ENCODE peak calls at places on chromosomes 3 and 15, in four cellular contexts. One of them, this sample, is unnamed.

GRCh38 chr3:72088486-72089025 is 303.6 kb upstream of the PROK2 start:
- DNase-seq in SK-MEL-5: peak
- DNase-seq in activated CD8-positive, alpha-beta memory T cell treated with anti-CD3 and anti-CD28 coated beads, Interleukin-2, amount 50 U/mL, for 48 hours: no peak
- DNase-seq in stimulated activated CD4-positive, alpha-beta T cell treated with anti-CD3 and anti-CD28 coated beads, TNF-alpha, amount 100 ng/mL, for 24 hours: no peak
- DNase-seq in this sample: no peak

GRCh38 chr3:47669026-47669749 is 90.5 kb upstream of the CSPG5 start:
- DNase-seq in SK-MEL-5: no peak
- DNase-seq in stimulated activated CD4-positive, alpha-beta T cell treated with anti-CD3 and anti-CD28 coated beads, TNF-alpha, amount 100 ng/mL, for 24 hours: no peak
- DNase-seq in activated CD8-positive, alpha-beta memory T cell treated with anti-CD3 and anti-CD28 coated beads, Interleukin-2, amount 50 U/mL, for 48 hours: no peak
- DNase-seq in this sample: no peak

GRCh38 chr15:95669146-95669922 is 661.2 kb upstream of the NR2F2 start:
- DNase-seq in stimulated activated CD4-positive, alpha-beta T cell treated with anti-CD3 and anti-CD28 coated beads, TNF-alpha, amount 100 ng/mL, for 24 hours: no peak
- DNase-seq in SK-MEL-5: no peak
- DNase-seq in activated CD8-positive, alpha-beta memory T cell treated with anti-CD3 and anti-CD28 coated beads, Interleukin-2, amount 50 U/mL, for 48 hours: no peak
- DNase-seq in this sample: no peak

GRCh38 chr15:89349212-89349558 is 14.6 kb upstream of the POLG start:
- DNase-seq in stimulated activated CD4-positive, alpha-beta T cell treated with anti-CD3 and anti-CD28 coated beads, TNF-alpha, amount 100 ng/mL, for 24 hours: no peak
- DNase-seq in activated CD8-positive, alpha-beta memory T cell treated with anti-CD3 and anti-CD28 coated beads, Interleukin-2, amount 50 U/mL, for 48 hours: no peak
- DNase-seq in SK-MEL-5: no peak
- DNase-seq in this sample: no peak

GRCh38 chr15:29675791-29676301 is 146.4 kb downstream of the TJP1 start:
- DNase-seq in SK-MEL-5: no peak
- DNase-seq in stimulated activated CD4-positive, alpha-beta T cell treated with anti-CD3 and anti-CD28 coated beads, TNF-alpha, amount 100 ng/mL, for 24 hours: no peak
- DNase-seq in activated CD8-positive, alpha-beta memory T cell treated with anti-CD3 and anti-CD28 coated beads, Interleukin-2, amount 50 U/mL, for 48 hours: peak
- DNase-seq in this sample: no peak

GRCh38 chr3:192229866-192230265 is 497.5 kb downstream of the FGF12 start:
- DNase-seq in SK-MEL-5: no peak
- DNase-seq in stimulated activated CD4-positive, alpha-beta T cell treated with anti-CD3 and anti-CD28 coated beads, TNF-alpha, amount 100 ng/mL, for 24 hours: no peak
- DNase-seq in activated CD8-positive, alpha-beta memory T cell treated with anti-CD3 and anti-CD28 coated beads, Interleukin-2, amount 50 U/mL, for 48 hours: no peak
- DNase-seq in this sample: no peak

GRCh38 chr3:4360817-4361216 is 57.6 kb downstream of the SETMAR start:
- DNase-seq in activated CD8-positive, alpha-beta memory T cell treated with anti-CD3 and anti-CD28 coated beads, Interleukin-2, amount 50 U/mL, for 48 hours: no peak
- DNase-seq in SK-MEL-5: no peak
- DNase-seq in stimulated activated CD4-positive, alpha-beta T cell treated with anti-CD3 and anti-CD28 coated beads, TNF-alpha, amount 100 ng/mL, for 24 hours: no peak
- DNase-seq in this sample: no peak

GRCh38 chr3:21377366-21377765 is 373.6 kb downstream of the ZNF385D start:
- DNase-seq in SK-MEL-5: no peak
- DNase-seq in stimulated activated CD4-positive, alpha-beta T cell treated with anti-CD3 and anti-CD28 coated beads, TNF-alpha, amount 100 ng/mL, for 24 hours: no peak
- DNase-seq in activated CD8-positive, alpha-beta memory T cell treated with anti-CD3 and anti-CD28 coated beads, Interleukin-2, amount 50 U/mL, for 48 hours: no peak
- DNase-seq in this sample: no peak

GRCh38 chr3:105647047-105647446 is 221.8 kb downstream of the CBLB start:
- DNase-seq in SK-MEL-5: peak
- DNase-seq in stimulated activated CD4-positive, alpha-beta T cell treated with anti-CD3 and anti-CD28 coated beads, TNF-alpha, amount 100 ng/mL, for 24 hours: no peak
- DNase-seq in activated CD8-positive, alpha-beta memory T cell treated with anti-CD3 and anti-CD28 coated beads, Interleukin-2, amount 50 U/mL, for 48 hours: no peak
- DNase-seq in this sample: peak

GRCh38 chr15:63833246-63833696 is 477 bp downstream of the HERC1 start:
- DNase-seq in SK-MEL-5: peak
- DNase-seq in stimulated activated CD4-positive, alpha-beta T cell treated with anti-CD3 and anti-CD28 coated beads, TNF-alpha, amount 100 ng/mL, for 24 hours: no peak
- DNase-seq in activated CD8-positive, alpha-beta memory T cell treated with anti-CD3 and anti-CD28 coated beads, Interleukin-2, amount 50 U/mL, for 48 hours: peak
- DNase-seq in this sample: no peak

GRCh38 chr15:84781505-84781904 is 33.1 kb downstream of the ZNF592 start:
- DNase-seq in SK-MEL-5: no peak
- DNase-seq in activated CD8-positive, alpha-beta memory T cell treated with anti-CD3 and anti-CD28 coated beads, Interleukin-2, amount 50 U/mL, for 48 hours: no peak
- DNase-seq in stimulated activated CD4-positive, alpha-beta T cell treated with anti-CD3 and anti-CD28 coated beads, TNF-alpha, amount 100 ng/mL, for 24 hours: no peak
- DNase-seq in this sample: no peak

GRCh38 chr3:117407317-117407716 is 697.7 kb downstream of the TUSC7 start:
- DNase-seq in stimulated activated CD4-positive, alpha-beta T cell treated with anti-CD3 and anti-CD28 coated beads, TNF-alpha, amount 100 ng/mL, for 24 hours: no peak
- DNase-seq in SK-MEL-5: peak
- DNase-seq in activated CD8-positive, alpha-beta memory T cell treated with anti-CD3 and anti-CD28 coated beads, Interleukin-2, amount 50 U/mL, for 48 hours: no peak
- DNase-seq in this sample: peak

GRCh38 chr3:110708166-110708565 is 363.4 kb upstream of the NECTIN3 start:
- DNase-seq in SK-MEL-5: no peak
- DNase-seq in stimulated activated CD4-positive, alpha-beta T cell treated with anti-CD3 and anti-CD28 coated beads, TNF-alpha, amount 100 ng/mL, for 24 hours: no peak
- DNase-seq in activated CD8-positive, alpha-beta memory T cell treated with anti-CD3 and anti-CD28 coated beads, Interleukin-2, amount 50 U/mL, for 48 hours: no peak
- DNase-seq in this sample: no peak

GRCh38 chr3:134030382-134030753 is 643 bp upstream of the SLCO2A1 start:
- DNase-seq in activated CD8-positive, alpha-beta memory T cell treated with anti-CD3 and anti-CD28 coated beads, Interleukin-2, amount 50 U/mL, for 48 hours: no peak
- DNase-seq in stimulated activated CD4-positive, alpha-beta T cell treated with anti-CD3 and anti-CD28 coated beads, TNF-alpha, amount 100 ng/mL, for 24 hours: no peak
- DNase-seq in SK-MEL-5: no peak
- DNase-seq in this sample: no peak

This sample was measured in COLO829.